ENCODE peak calls at places on chromosome 22, in seven cellular contexts. One of them, this sample, is unnamed.

GRCh38 chr22:49979587-49980264 is 19.2 kb downstream of the PIM3 start:
- DNase-seq in K562: peak
- DNase-seq in H1: no peak
- DNase-seq in HCT116: no peak
- DNase-seq in SK-N-SH: peak
- DNase-seq in GM12878: no peak
- DNase-seq in HepG2: peak
- DNase-seq in this sample: peak

GRCh38 chr22:48574776-48575566 is 1252.7 kb downstream of the BRD1 start:
- DNase-seq in K562: no peak
- DNase-seq in H1: peak
- DNase-seq in HCT116: no peak
- DNase-seq in SK-N-SH: peak
- DNase-seq in GM12878: no peak
- DNase-seq in HepG2: peak
- DNase-seq in this sample: no peak

GRCh38 chr22:42299586-42300285 is 29.3 kb upstream of the TCF20 start:
- DNase-seq in K562: peak
- DNase-seq in H1: no peak
- DNase-seq in HCT116: no peak
- DNase-seq in SK-N-SH: no peak
- DNase-seq in GM12878: no peak
- DNase-seq in HepG2: no peak
- DNase-seq in this sample: no peak

GRCh38 chr22:41524809-41525449 is 19.3 kb downstream of the POLR3H start:
- DNase-seq in K562: no peak
- DNase-seq in H1: no peak
- DNase-seq in HCT116: no peak
- DNase-seq in SK-N-SH: no peak
- DNase-seq in GM12878: no peak
- DNase-seq in HepG2: no peak
- DNase-seq in this sample: no peak

GRCh38 chr22:41650229-41650628 is 29.1 kb downstream of the XRCC6 start:
- DNase-seq in K562: no peak
- DNase-seq in H1: no peak
- DNase-seq in HCT116: no peak
- DNase-seq in SK-N-SH: no peak
- DNase-seq in GM12878: no peak
- DNase-seq in HepG2: no peak
- DNase-seq in this sample: no peak

GRCh38 chr22:32048069-32048468 is 5.0 kb downstream of the SLC5A1 start:
- DNase-seq in K562: no peak
- DNase-seq in H1: no peak
- DNase-seq in HCT116: no peak
- DNase-seq in SK-N-SH: no peak
- DNase-seq in GM12878: no peak
- DNase-seq in HepG2: no peak
- DNase-seq in this sample: no peak

GRCh38 chr22:20906387-20906767 is 10.8 kb upstream of the CRKL start:
- DNase-seq in K562: no peak
- DNase-seq in H1: no peak
- DNase-seq in HCT116: no peak
- DNase-seq in SK-N-SH: no peak
- DNase-seq in GM12878: no peak
- DNase-seq in HepG2: no peak
- DNase-seq in this sample: no peak

GRCh38 chr22:24471570-24471969 is 23.6 kb upstream of the UPB1 start:
- DNase-seq in K562: no peak
- DNase-seq in H1: no peak
- DNase-seq in HCT116: no peak
- DNase-seq in SK-N-SH: no peak
- DNase-seq in GM12878: no peak
- DNase-seq in HepG2: no peak
- DNase-seq in this sample: no peak

GRCh38 chr22:26952004-26952403 is 294.6 kb downstream of the MIAT start:
- DNase-seq in K562: no peak
- DNase-seq in H1: no peak
- DNase-seq in HCT116: no peak
- DNase-seq in SK-N-SH: peak
- DNase-seq in GM12878: no peak
- DNase-seq in HepG2: no peak
- DNase-seq in this sample: no peak

GRCh38 chr22:47918936-47919505 is 1156.6 kb downstream of the TBC1D22A start:
- DNase-seq in K562: no peak
- DNase-seq in H1: no peak
- DNase-seq in HCT116: no peak
- DNase-seq in SK-N-SH: no peak
- DNase-seq in GM12878: no peak
- DNase-seq in HepG2: no peak
- DNase-seq in this sample: no peak

GRCh38 chr22:50086526-50086925 is 1.3 kb upstream of the MLC1 start:
- DNase-seq in K562: no peak
- DNase-seq in H1: no peak
- DNase-seq in HCT116: no peak
- DNase-seq in SK-N-SH: no peak
- DNase-seq in GM12878: no peak
- DNase-seq in HepG2: no peak
- DNase-seq in this sample: no peak

GRCh38 chr22:31082606-31083376 is 1.7 kb downstream of the SMTN start:
- DNase-seq in K562: peak
- DNase-seq in H1: no peak
- DNase-seq in HCT116: peak
- DNase-seq in SK-N-SH: peak
- DNase-seq in GM12878: no peak
- DNase-seq in HepG2: peak
- DNase-seq in this sample: peak

GRCh38 chr22:30864441-30865420 is 103.8 kb downstream of the MORC2 start:
- DNase-seq in K562: peak
- DNase-seq in H1: no peak
- DNase-seq in HCT116: no peak
- DNase-seq in SK-N-SH: peak
- DNase-seq in GM12878: no peak
- DNase-seq in HepG2: no peak
- DNase-seq in this sample: no peak

GRCh38 chr22:17281026-17281809 is 62.0 kb upstream of the ADA2 start:
- DNase-seq in K562: no peak
- DNase-seq in H1: no peak
- DNase-seq in HCT116: no peak
- DNase-seq in SK-N-SH: no peak
- DNase-seq in GM12878: no peak
- DNase-seq in HepG2: no peak
- DNase-seq in this sample: no peak

GRCh38 chr22:26949193-26949592 is 291.8 kb downstream of the MIAT start:
- DNase-seq in K562: no peak
- DNase-seq in H1: no peak
- DNase-seq in HCT116: no peak
- DNase-seq in SK-N-SH: no peak
- DNase-seq in GM12878: no peak
- DNase-seq in HepG2: no peak
- DNase-seq in this sample: peak

GRCh38 chr22:34592341-34592740 is 473.6 kb upstream of the ISX start:
- DNase-seq in K562: no peak
- DNase-seq in H1: no peak
- DNase-seq in HCT116: no peak
- DNase-seq in SK-N-SH: no peak
- DNase-seq in GM12878: no peak
- DNase-seq in HepG2: no peak
- DNase-seq in this sample: no peak

GRCh38 chr22:47092896-47093311 is 330.5 kb downstream of the TBC1D22A start:
- DNase-seq in K562: no peak
- DNase-seq in H1: no peak
- DNase-seq in HCT116: no peak
- DNase-seq in SK-N-SH: no peak
- DNase-seq in GM12878: no peak
- DNase-seq in HepG2: no peak
- DNase-seq in this sample: no peak

GRCh38 chr22:25201557-25202273 is 2.1 kb downstream of the CRYBB3 start:
- DNase-seq in K562: no peak
- DNase-seq in H1: no peak
- DNase-seq in HCT116: no peak
- DNase-seq in SK-N-SH: no peak
- DNase-seq in GM12878: no peak
- DNase-seq in HepG2: no peak
- DNase-seq in this sample: no peak

GRCh38 chr22:35219012-35219411 is 38.3 kb upstream of the HMGXB4 start:
- DNase-seq in K562: peak
- DNase-seq in H1: no peak
- DNase-seq in HCT116: peak
- DNase-seq in SK-N-SH: no peak
- DNase-seq in GM12878: no peak
- DNase-seq in HepG2: no peak
- DNase-seq in this sample: no peak

GRCh38 chr22:35230839-35231584 is 26.3 kb upstream of the HMGXB4 start:
- DNase-seq in K562: no peak
- DNase-seq in H1: no peak
- DNase-seq in HCT116: peak
- DNase-seq in SK-N-SH: peak
- DNase-seq in GM12878: no peak
- DNase-seq in HepG2: peak
- DNase-seq in this sample: no peak

GRCh38 chr22:35489225-35489624 is 51.4 kb upstream of the RASD2 start:
- DNase-seq in K562: no peak
- DNase-seq in H1: no peak
- DNase-seq in HCT116: no peak
- DNase-seq in SK-N-SH: peak
- DNase-seq in GM12878: no peak
- DNase-seq in HepG2: no peak
- DNase-seq in this sample: no peak

GRCh38 chr22:30430933-30431332 is 5.4 kb downstream of the MTFP1 start:
- DNase-seq in K562: no peak
- DNase-seq in H1: no peak
- DNase-seq in HCT116: no peak
- DNase-seq in SK-N-SH: no peak
- DNase-seq in GM12878: no peak
- DNase-seq in HepG2: no peak
- DNase-seq in this sample: no peak

GRCh38 chr22:35638408-35638807 is 9.8 kb upstream of the APOL6 start:
- DNase-seq in K562: no peak
- DNase-seq in H1: no peak
- DNase-seq in HCT116: no peak
- DNase-seq in SK-N-SH: peak
- DNase-seq in GM12878: no peak
- DNase-seq in HepG2: no peak
- DNase-seq in this sample: no peak

GRCh38 chr22:33470456-33470855 is 412.3 kb upstream of the SYN3 start:
- DNase-seq in K562: no peak
- DNase-seq in H1: no peak
- DNase-seq in HCT116: no peak
- DNase-seq in SK-N-SH: no peak
- DNase-seq in GM12878: peak
- DNase-seq in HepG2: peak
- DNase-seq in this sample: no peak
- TF ChIP-seq JUND in K562: no peak
- TF ChIP-seq JUND in H1: no peak
- TF ChIP-seq JUND in HCT116: no peak
- TF ChIP-seq JUND in SK-N-SH: no peak
- TF ChIP-seq JUND in GM12878: no peak
- TF ChIP-seq JUND in HepG2: no peak
- TF ChIP-seq JUND in this sample: no peak

DNA sequence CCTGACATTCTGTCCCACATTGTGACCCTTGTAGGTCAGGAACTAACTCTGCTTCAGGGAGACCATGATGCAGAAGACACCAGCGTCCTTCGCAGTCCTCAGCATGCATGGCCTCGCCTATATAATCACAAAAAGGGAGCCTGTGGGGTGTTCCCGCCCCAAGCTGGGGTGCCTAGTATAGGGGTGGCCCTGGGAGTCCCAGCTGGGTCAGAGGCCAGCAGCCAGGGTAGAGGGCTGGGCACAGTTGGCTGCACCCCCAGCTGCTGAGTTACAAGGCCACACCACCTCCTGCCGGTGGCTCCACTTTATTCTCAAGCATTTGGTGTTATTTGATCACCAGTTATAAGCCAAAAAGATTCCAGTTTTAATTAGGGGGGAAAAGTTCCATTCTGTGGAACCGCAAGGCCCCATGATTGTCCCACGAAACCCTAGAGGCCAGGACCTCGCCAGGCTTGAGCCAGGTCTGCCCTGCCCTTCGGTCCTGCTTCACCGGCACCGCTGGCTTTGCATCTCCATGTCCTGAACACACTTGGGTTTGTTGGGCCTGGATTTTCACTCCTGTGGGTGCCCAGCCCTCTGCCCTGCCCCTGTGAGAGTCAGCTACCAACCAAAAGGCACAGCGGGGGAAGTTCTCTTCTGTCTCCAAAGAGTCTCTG is 15.0 kb upstream of the GNB1L start:
- DNase-seq in K562: no peak
- DNase-seq in H1: no peak
- DNase-seq in HCT116: no peak
- DNase-seq in SK-N-SH: no peak
- DNase-seq in GM12878: no peak
- DNase-seq in HepG2: no peak
- DNase-seq in this sample: no peak
- TF ChIP-seq JUND in K562: no peak
- TF ChIP-seq JUND in H1: no peak
- TF ChIP-seq JUND in HCT116: no peak
- TF ChIP-seq JUND in SK-N-SH: no peak
- TF ChIP-seq JUND in GM12878: no peak
- TF ChIP-seq JUND in HepG2: no peak
- TF ChIP-seq JUND in this sample: no peak

GRCh38 chr22:38706101-38706884 is 549 bp downstream of the GTPBP1 start:
- DNase-seq in K562: peak
- DNase-seq in H1: no peak
- DNase-seq in HCT116: no peak
- DNase-seq in SK-N-SH: peak
- DNase-seq in GM12878: no peak
- DNase-seq in HepG2: no peak
- DNase-seq in this sample: peak
- TF ChIP-seq JUND in K562: no peak
- TF ChIP-seq JUND in H1: no peak
- TF ChIP-seq JUND in HCT116: no peak
- TF ChIP-seq JUND in SK-N-SH: no peak
- TF ChIP-seq JUND in GM12878: peak
- TF ChIP-seq JUND in HepG2: no peak
- TF ChIP-seq JUND in this sample: no peak

GRCh38 chr22:44190381-44190976 is 9.8 kb downstream of the PARVG start:
- DNase-seq in K562: no peak
- DNase-seq in H1: no peak
- DNase-seq in HCT116: no peak
- DNase-seq in SK-N-SH: no peak
- DNase-seq in GM12878: no peak
- DNase-seq in HepG2: no peak
- DNase-seq in this sample: no peak

GRCh38 chr22:44193537-44193896 is 12.8 kb downstream of the PARVG start:
- DNase-seq in K562: no peak
- DNase-seq in H1: no peak
- DNase-seq in HCT116: no peak
- DNase-seq in SK-N-SH: no peak
- DNase-seq in GM12878: no peak
- DNase-seq in HepG2: no peak
- DNase-seq in this sample: no peak

GRCh38 chr22:44192811-44193536 is 12.2 kb downstream of the PARVG start:
- DNase-seq in K562: no peak
- DNase-seq in H1: no peak
- DNase-seq in HCT116: no peak
- DNase-seq in SK-N-SH: no peak
- DNase-seq in GM12878: no peak
- DNase-seq in HepG2: no peak
- DNase-seq in this sample: no peak

GRCh38 chr22:44191036-44191454 is 10.3 kb downstream of the PARVG start:
- DNase-seq in K562: no peak
- DNase-seq in H1: no peak
- DNase-seq in HCT116: no peak
- DNase-seq in SK-N-SH: no peak
- DNase-seq in GM12878: no peak
- DNase-seq in HepG2: no peak
- DNase-seq in this sample: no peak

GRCh38 chr22:44192098-44192810 is 11.5 kb downstream of the PARVG start:
- DNase-seq in K562: peak
- DNase-seq in H1: peak
- DNase-seq in HCT116: peak
- DNase-seq in SK-N-SH: peak
- DNase-seq in GM12878: no peak
- DNase-seq in HepG2: no peak
- DNase-seq in this sample: no peak
- TF ChIP-seq JUND in K562: no peak
- TF ChIP-seq JUND in H1: no peak
- TF ChIP-seq JUND in HCT116: no peak
- TF ChIP-seq JUND in SK-N-SH: no peak
- TF ChIP-seq JUND in GM12878: no peak
- TF ChIP-seq JUND in HepG2: no peak
- TF ChIP-seq JUND in this sample: no peak

This sample was measured in T47D.